ENCODE peak calls at places on chromosomes 5 and 9, in ten cellular contexts. W, Q, F, O, H, K, J, E, X and M are unnamed samples.

GRCh38 chr9:131807131-131807990 is 67.5 kb upstream of the RAPGEF1 start:
- DNase-seq in W (no peak), Q (no peak), F (peak; percentile 57), O (no peak), H (no peak), K (no peak), J (no peak), E (no peak), X (peak; percentile 84), M (no peak)

GRCh38 chr9:70053864-70054263 is 10.2 kb downstream of the MAMDC2 start:
- DNase-seq in W (peak; percentile 10), Q (no peak), F (no peak), O (no peak), H (no peak), K (no peak), J (no peak), E (no peak), X (no peak), M (no peak)

GRCh38 chr5:52657231-52657645 is 130.5 kb upstream of the ITGA1 start:
- DNase-seq in W (peak; percentile 29), Q (no peak), F (peak; percentile 41), O (peak; percentile 48), H (no peak), K (no peak), J (no peak), E (no peak), X (peak; percentile 60), M (peak; percentile 41)

GRCh38 chr5:172114875-172115422 is 73.1 kb downstream of the STK10 start:
- DNase-seq in W (peak; percentile 98), Q (peak; percentile 45), F (no peak), O (no peak), H (no peak), K (no peak), J (no peak), E (peak; percentile 12), X (no peak), M (no peak)

GRCh38 chr5:68746220-68747076 is 347.4 kb upstream of the SLC30A5 start:
- DNase-seq in W (no peak), Q (no peak), F (no peak), O (no peak), H (no peak), K (no peak), J (no peak), E (no peak), X (peak; percentile 14), M (no peak)

GRCh38 chr9:75499812-75500211 is 390.7 kb upstream of the PCSK5 start:
- DNase-seq in W (peak; percentile 93), Q (no peak), F (no peak), O (no peak), H (no peak), K (no peak), J (no peak), E (no peak), X (no peak), M (no peak)

GRCh38 chr5:74772359-74772758 is 5.3 kb downstream of the NSA2 start:
- DNase-seq in W (peak; percentile 48), Q (no peak), F (no peak), O (no peak), H (no peak), K (no peak), J (no peak), E (no peak), X (no peak), M (no peak)

GRCh38 chr9:113290052-113290607 is 13.0 kb downstream of the RNF183 start:
- DNase-seq in W (no peak), Q (no peak), F (no peak), O (no peak), H (no peak), K (no peak), J (no peak), E (no peak), X (no peak), M (no peak)

GRCh38 chr9:124810513-124811355 is 33.8 kb downstream of the OLFML2A start:
- DNase-seq in W (no peak), Q (no peak), F (peak; percentile 54), O (peak; percentile 80), H (no peak), K (no peak), J (no peak), E (no peak), X (peak; percentile 76), M (peak; percentile 47)

GRCh38 chr9:6557883-6558282 is 87.6 kb downstream of the GLDC start:
- DNase-seq in W (no peak), Q (no peak), F (no peak), O (no peak), H (no peak), K (peak; percentile 9), J (peak; percentile 40), E (no peak), X (peak; percentile 15), M (no peak)

GRCh38 chr5:96176022-96176421 is 214.4 kb upstream of the ELL2 start:
- DNase-seq in W (no peak), Q (no peak), F (no peak), O (no peak), H (no peak), K (no peak), J (no peak), E (no peak), X (no peak), M (no peak)